ENCODE peak calls at places on chromosomes 11 and 22, in ten cellular contexts. R is RKO; D is NCI-H146; Z is HTR-8/SVneo; L is ACHN; C is A549; A is stimulated activated CD4-positive, alpha-beta T cell treated with anti-CD3 and anti-CD28 coated beads, Interleukin-1b, Interleukin-23, amount 100 ng/mL, for 24 hours; Q is bronchial epithelial cell; X is activated CD4-positive, CD25-positive, alpha-beta regulatory T cell; N is tibial nerve. E is an unnamed sample.

GRCh38 chr11:131593301-131593700 is 222.9 kb downstream of the NTM start:
- DNase-seq in R (no peak), Z (no peak), N (no peak), X (no peak), A (no peak), Q (no peak), L (no peak), C (no peak), D (no peak), E (no peak)

GRCh38 chr11:46674463-46675287 is 25.7 kb downstream of the ARHGAP1 start:
- DNase-seq in N (no peak), Q (peak), X (no peak), R (no peak), C (no peak), D (no peak), L (no peak), A (no peak), Z (no peak), E (peak)

GRCh38 chr11:73184953-73185671 is 33.0 kb upstream of the P2RY2 start:
- DNase-seq in Q (peak), A (peak), C (peak), X (peak), N (no peak), Z (peak), L (peak), R (peak), D (peak), E (peak)

GRCh38 chr11:45501980-45502545 is 163.4 kb downstream of the CHST1 start:
- DNase-seq in A (no peak), R (no peak), D (no peak), Z (no peak), N (no peak), X (no peak), C (no peak), L (no peak), Q (no peak), E (no peak)

GRCh38 chr11:85483861-85484260 is 143.3 kb downstream of the DLG2 start:
- DNase-seq in C (no peak), Q (no peak), A (no peak), L (no peak), R (no peak), X (no peak), N (no peak), Z (no peak), D (no peak), E (no peak)

GRCh38 chr22:19981961-19982920 is 34.4 kb downstream of the ARVCF start:
- DNase-seq in R (no peak), N (no peak), Z (no peak), X (no peak), A (no peak), C (no peak), L (no peak), D (no peak), Q (no peak), E (peak)

GRCh38 chr11:2796091-2796490 is 89.5 kb downstream of the CDKN1C start:
- DNase-seq in Q (no peak), R (no peak), X (no peak), C (no peak), L (no peak), D (no peak), N (peak), A (no peak), Z (no peak), E (peak)

GRCh38 chr22:46049726-46050450 is 72.9 kb upstream of the WNT7B start:
- DNase-seq in X (no peak), Q (peak), L (no peak), C (no peak), D (no peak), N (peak), R (no peak), Z (no peak), A (no peak), E (peak)

GRCh38 chr11:3644817-3645235 is at the start of gene ART1:
- DNase-seq in Z (no peak), D (no peak), L (peak), Q (no peak), N (no peak), A (no peak), C (peak), X (no peak), R (no peak), E (no peak)

GRCh38 chr22:47251911-47252310 is 489.5 kb downstream of the TBC1D22A start:
- DNase-seq in L (no peak), X (no peak), C (no peak), A (no peak), D (no peak), R (no peak), N (no peak), Z (no peak), Q (no peak), E (no peak)

E was measured in BE2C.